ENCODE peak calls at places on chromosomes 11 and 22, in ten cellular contexts. R, H, K, D, T, M, L, X, Z and O are unnamed samples.

GRCh38 chr11:72735495-72736027 is 16.6 kb downstream of the ARAP1 start:
- DNase-seq in Z (no peak), K (peak), X (peak), R (no peak), T (no peak), L (no peak), D (peak), H (no peak), M (no peak), O (no peak)

GRCh38 chr11:122232985-122233384 is 117.0 kb upstream of the BLID start:
- DNase-seq in X (no peak), H (no peak), D (no peak), M (no peak), T (no peak), R (no peak), K (no peak), L (no peak), Z (no peak), O (no peak)

GRCh38 chr11:118980191-118980881 is 8.8 kb downstream of the FOXR1 start:
- DNase-seq in R (no peak), T (no peak), H (peak), X (peak), Z (no peak), D (peak), K (peak), L (no peak), M (no peak), O (peak)

GRCh38 chr11:12864316-12865156 is 144.6 kb upstream of the RASSF10 start:
- DNase-seq in Z (no peak), D (peak), L (no peak), X (no peak), H (no peak), K (peak), M (no peak), T (no peak), R (no peak), O (peak)

GRCh38 chr22:17823964-17824363 is 49.7 kb upstream of the BID start:
- DNase-seq in D (no peak), H (no peak), X (no peak), M (no peak), L (no peak), Z (no peak), T (no peak), R (no peak), K (no peak), O (no peak)

GRCh38 chr11:117823294-117823940 is 1.1 kb downstream of the FXYD2 start:
- DNase-seq in D (no peak), T (no peak), M (no peak), K (no peak), R (no peak), Z (no peak), X (no peak), H (peak), L (peak), O (no peak)

GRCh38 chr11:134372961-134373360 is 39.1 kb downstream of the B3GAT1 start:
- DNase-seq in M (peak), T (no peak), K (no peak), D (no peak), H (peak), R (no peak), X (no peak), Z (no peak), L (no peak), O (no peak)

GRCh38 chr11:117180661-117181585 is 2.4 kb downstream of the SIDT2 start:
- DNase-seq in X (peak), D (peak), K (peak), L (peak), T (peak), M (peak), R (peak), Z (peak), H (peak), O (peak)

GRCh38 chr11:9057032-9057431 is 34.4 kb downstream of the SCUBE2 start:
- DNase-seq in D (no peak), K (no peak), L (no peak), M (no peak), H (no peak), Z (no peak), X (no peak), R (no peak), T (no peak), O (no peak)

GRCh38 chr22:42519544-42520237 is at the start of gene RRP7A:
- DNase-seq in T (peak), D (peak), K (peak), H (peak), X (peak), L (peak), M (peak), Z (peak), R (peak), O (peak)

GRCh38 chr11:126891556-126892217 is 108.9 kb downstream of the KIRREL3 start:
- DNase-seq in X (peak), Z (peak), K (no peak), T (no peak), M (no peak), H (no peak), L (no peak), D (no peak), R (no peak), O (no peak)

GRCh38 chr22:36282078-36282831 is 29.3 kb downstream of the APOL1 start:
- DNase-seq in X (no peak), M (no peak), D (no peak), R (no peak), H (peak), Z (no peak), T (no peak), L (no peak), K (no peak), O (no peak)

GRCh38 chr11:31936309-31936708 is 125.2 kb upstream of the PAX6 start:
- DNase-seq in L (no peak), K (no peak), D (no peak), H (no peak), R (no peak), M (no peak), X (no peak), Z (no peak), T (no peak), O (no peak)

GRCh38 chr11:69524291-69524882 is 42.9 kb downstream of the LINC01488 start:
- DNase-seq in Z (no peak), T (no peak), K (peak), L (no peak), X (no peak), R (no peak), M (peak), D (peak), H (peak), O (no peak)

GRCh38 chr11:73257342-73258103 is 14.6 kb upstream of the P2RY6 start:
- DNase-seq in D (peak), R (no peak), K (peak), Z (peak), H (peak), L (peak), T (no peak), M (peak), X (peak), O (no peak)

GRCh38 chr22:29691636-29692326 is 28.0 kb upstream of the CABP7 start:
- DNase-seq in L (no peak), D (no peak), M (no peak), H (no peak), R (no peak), K (peak), T (no peak), X (no peak), Z (no peak), O (no peak)

GRCh38 chr22:49391436-49391835 is 436.2 kb downstream of the BRD1 start:
- DNase-seq in X (no peak), Z (no peak), R (no peak), H (peak), D (no peak), L (no peak), K (peak), T (no peak), M (no peak), O (no peak)

GRCh38 chr22:17106161-17106784 is 14.9 kb downstream of the TMEM121B start:
- DNase-seq in H (peak), K (no peak), Z (no peak), R (no peak), T (no peak), X (peak), L (peak), D (no peak), M (no peak), O (peak)

GRCh38 chr22:40210814-40211213 is 33.1 kb downstream of the TNRC6B start:
- DNase-seq in T (peak), M (no peak), D (no peak), X (no peak), H (no peak), L (no peak), R (no peak), K (no peak), Z (no peak), O (no peak)

GRCh38 chr11:126137146-126137545 is 74.3 kb downstream of the RPUSD4 start:
- DNase-seq in R (no peak), X (no peak), D (no peak), M (no peak), T (no peak), H (no peak), K (no peak), L (no peak), Z (no peak), O (no peak)

GRCh38 chr11:91773090-91773489 is 451.5 kb upstream of the FAT3 start:
- DNase-seq in Z (no peak), L (no peak), R (no peak), M (no peak), X (no peak), H (no peak), K (peak), D (no peak), T (no peak), O (no peak)

GRCh38 chr11:61128947-61129346 is 26.7 kb downstream of the CD5 start:
- DNase-seq in M (no peak), D (no peak), K (no peak), L (no peak), T (no peak), X (no peak), H (no peak), Z (no peak), R (no peak), O (no peak)

GRCh38 chr11:35367491-35367890 is 51.9 kb downstream of the SLC1A2 start:
- DNase-seq in M (no peak), K (no peak), T (no peak), R (no peak), X (no peak), Z (no peak), L (no peak), D (peak), H (no peak), O (no peak)

GRCh38 chr11:95302211-95302610 is 71.2 kb upstream of the SESN3 start:
- DNase-seq in X (no peak), R (no peak), H (no peak), L (no peak), M (no peak), T (no peak), K (no peak), D (no peak), Z (no peak), O (no peak)

GRCh38 chr11:61125310-61125684 is 23.0 kb downstream of the CD5 start:
- DNase-seq in D (no peak), Z (no peak), K (no peak), L (no peak), T (no peak), M (no peak), X (no peak), H (no peak), R (no peak), O (no peak)

GRCh38 chr11:18706330-18707243 is 8.0 kb downstream of the TMEM86A start:
- DNase-seq in D (peak), Z (peak), L (peak), M (no peak), R (peak), T (no peak), H (no peak), X (peak), K (no peak), O (peak)

GRCh38 chr11:23226331-23226909 is 366.1 kb upstream of the CCDC179 start:
- DNase-seq in R (no peak), K (no peak), M (no peak), T (no peak), Z (no peak), X (no peak), L (no peak), H (no peak), D (peak), O (no peak)

GRCh38 chr11:75490221-75491181 is 35.2 kb downstream of the GDPD5 start:
- DNase-seq in L (no peak), K (peak), H (no peak), Z (no peak), M (no peak), R (no peak), T (no peak), X (no peak), D (peak), O (peak)

GRCh38 chr11:94521684-94522083 is 9.4 kb downstream of the C11orf97 start:
- DNase-seq in R (no peak), K (peak), T (no peak), H (no peak), M (no peak), X (no peak), Z (no peak), L (no peak), D (peak), O (peak)

GRCh38 chr11:72951815-72952340 is 137.7 kb downstream of the ATG16L2 start:
- DNase-seq in L (no peak), K (no peak), X (no peak), T (no peak), Z (no peak), D (no peak), R (no peak), H (no peak), M (no peak), O (no peak)

GRCh38 chr11:64009234-64009633 is 23.0 kb downstream of the OTUB1 start:
- DNase-seq in T (no peak), D (no peak), L (no peak), H (no peak), X (no peak), R (no peak), Z (no peak), M (no peak), K (no peak), O (no peak)

GRCh38 chr11:37353192-37353591 is 755.2 kb upstream of the RAG2 start:
- DNase-seq in T (no peak), Z (no peak), K (no peak), L (no peak), R (no peak), H (no peak), M (no peak), X (no peak), D (no peak), O (no peak)